ENCODE peak calls at places on chromosomes 5 and 9, in ten cellular contexts. G, A, Y, Q, L, F, S, K, X and W are unnamed samples.

GRCh38 chr9:7045361-7045760 is 287.6 kb downstream of the KDM4C start:
- DNase-seq in X (no peak), Q (no peak), L (no peak), Y (peak), K (no peak), F (no peak), A (no peak), G (no peak), S (no peak), W (no peak)

GRCh38 chr5:174644918-174645317 is 79.5 kb upstream of the MSX2 start:
- DNase-seq in X (no peak), Q (no peak), F (no peak), Y (no peak), K (no peak), A (no peak), S (no peak), G (no peak), L (no peak), W (no peak)

GRCh38 chr9:129001504-129002325 is 26.4 kb downstream of the SH3GLB2 start:
- DNase-seq in Y (no peak), S (no peak), F (no peak), L (no peak), A (no peak), Q (no peak), K (no peak), G (no peak), X (no peak), W (peak)

GRCh38 chr9:38380230-38380871 is 12.2 kb upstream of the ALDH1B1 start:
- DNase-seq in Q (no peak), Y (peak), F (no peak), X (no peak), A (no peak), S (no peak), L (no peak), G (no peak), K (no peak), W (peak)

GRCh38 chr5:143605403-143606005 is 202.0 kb upstream of the NR3C1 start:
- DNase-seq in F (no peak), A (no peak), G (peak), Y (no peak), X (no peak), Q (no peak), S (peak), L (no peak), K (peak), W (peak)

GRCh38 chr9:136225748-136226679 is 19.6 kb downstream of the QSOX2 start:
- DNase-seq in A (peak), Y (peak), G (no peak), F (no peak), Q (peak), X (peak), S (peak), L (peak), K (peak), W (no peak)

GRCh38 chr5:41009228-41009627 is 61.9 kb downstream of the MROH2B start:
- DNase-seq in S (no peak), Q (peak), F (no peak), L (peak), Y (peak), A (peak), K (no peak), X (no peak), G (no peak), W (no peak)

GRCh38 chr9:89929315-89929714 is 324.5 kb downstream of the GADD45G start:
- DNase-seq in Y (no peak), X (no peak), K (no peak), F (no peak), L (no peak), S (no peak), Q (no peak), A (no peak), G (no peak), W (no peak)

GRCh38 chr5:3912790-3913189 is 317.2 kb downstream of the IRX1 start:
- DNase-seq in S (no peak), K (no peak), A (no peak), Q (no peak), L (no peak), F (no peak), G (no peak), Y (no peak), X (no peak), W (no peak)

GRCh38 chr5:8944005-8944404 is 601.9 kb downstream of the SEMA5A start:
- DNase-seq in Y (peak), K (no peak), L (no peak), F (no peak), X (no peak), S (no peak), A (no peak), G (no peak), Q (no peak), W (no peak)

GRCh38 chr5:67998709-67999251 is 216.8 kb upstream of the PIK3R1 start:
- DNase-seq in L (peak), Y (peak), F (no peak), X (peak), Q (peak), G (peak), S (peak), A (no peak), K (no peak), W (no peak)

GRCh38 chr9:105187781-105188180 is 56.7 kb upstream of the SLC44A1 start:
- DNase-seq in K (no peak), Q (peak), X (no peak), A (peak), S (no peak), Y (peak), G (no peak), F (no peak), L (no peak), W (peak)

GRCh38 chr5:142364251-142365145 is 39.7 kb upstream of the SPRY4 start:
- DNase-seq in A (no peak), L (no peak), G (no peak), Y (peak), Q (no peak), X (no peak), F (no peak), K (no peak), S (peak), W (no peak)

GRCh38 chr5:172504736-172505402 is 50.5 kb upstream of the SH3PXD2B start:
- DNase-seq in A (no peak), Q (no peak), F (no peak), X (no peak), G (no peak), Y (no peak), L (no peak), K (no peak), S (peak), W (peak)

GRCh38 chr5:37882636-37883035 is 42.8 kb upstream of the GDNF start:
- DNase-seq in Y (no peak), Q (no peak), S (no peak), F (no peak), G (no peak), L (no peak), X (no peak), A (no peak), K (no peak), W (peak)

GRCh38 chr5:128777052-128777451 is 188.2 kb upstream of the SLC27A6 start:
- DNase-seq in Y (peak), Q (no peak), L (no peak), S (no peak), K (peak), G (no peak), F (no peak), X (no peak), A (no peak), W (no peak)

GRCh38 chr5:66558562-66558961 is 37.6 kb upstream of the MAST4 start:
- DNase-seq in A (no peak), Q (no peak), X (no peak), F (no peak), K (peak), Y (no peak), S (no peak), G (no peak), L (no peak), W (no peak)